ENCODE peak calls at places on chromosomes 1 and 21, in eight cellular contexts. One of them, this sample, is unnamed.

GRCh38 chr1:29180497-29181412 is 945 bp downstream of the SRSF4 start:
- DNase-seq in right cardiac atrium: no peak
- DNase-seq in tibial nerve: no peak
- DNase-seq in lower lobe of right lung: no peak
- DNase-seq in neural progenitor cell: no peak
- DNase-seq in left ventricle myocardium inferior: no peak
- DNase-seq in pancreas: no peak
- DNase-seq in mammary epithelial cell: no peak
- DNase-seq in this sample: peak; percentile 32

GRCh38 chr1:85550784-85551516 is 29.6 kb upstream of the CCN1 start:
- DNase-seq in right cardiac atrium: no peak
- DNase-seq in mammary epithelial cell: peak; percentile 72
- DNase-seq in pancreas: no peak
- DNase-seq in lower lobe of right lung: no peak
- DNase-seq in tibial nerve: no peak
- DNase-seq in neural progenitor cell: no peak
- DNase-seq in left ventricle myocardium inferior: no peak
- DNase-seq in this sample: no peak

GRCh38 chr1:20359451-20360330 is 69.0 kb downstream of the VWA5B1 start:
- DNase-seq in right cardiac atrium: no peak
- DNase-seq in pancreas: peak; percentile 24
- DNase-seq in mammary epithelial cell: no peak
- DNase-seq in neural progenitor cell: no peak
- DNase-seq in left ventricle myocardium inferior: no peak
- DNase-seq in lower lobe of right lung: no peak
- DNase-seq in tibial nerve: no peak
- DNase-seq in this sample: no peak

GRCh38 chr1:154171222-154171583 is 16.3 kb upstream of the NUP210L start:
- DNase-seq in pancreas: no peak
- DNase-seq in neural progenitor cell: no peak
- DNase-seq in left ventricle myocardium inferior: no peak
- DNase-seq in tibial nerve: no peak
- DNase-seq in mammary epithelial cell: no peak
- DNase-seq in lower lobe of right lung: no peak
- DNase-seq in right cardiac atrium: no peak
- DNase-seq in this sample: no peak

GRCh38 chr1:58911841-58912553 is 128.2 kb upstream of the JUN start:
- DNase-seq in pancreas: no peak
- DNase-seq in tibial nerve: no peak
- DNase-seq in mammary epithelial cell: no peak
- DNase-seq in right cardiac atrium: no peak
- DNase-seq in lower lobe of right lung: no peak
- DNase-seq in neural progenitor cell: no peak
- DNase-seq in left ventricle myocardium inferior: no peak
- DNase-seq in this sample: no peak

GRCh38 chr21:22585558-22585957 is 1587.3 kb downstream of the NCAM2 start:
- DNase-seq in right cardiac atrium: no peak
- DNase-seq in lower lobe of right lung: no peak
- DNase-seq in mammary epithelial cell: no peak
- DNase-seq in neural progenitor cell: no peak
- DNase-seq in pancreas: no peak
- DNase-seq in left ventricle myocardium inferior: no peak
- DNase-seq in tibial nerve: no peak
- DNase-seq in this sample: no peak

GRCh38 chr1:115192200-115192767 is 103.0 kb upstream of the TSPAN2 start:
- DNase-seq in neural progenitor cell: no peak
- DNase-seq in tibial nerve: no peak
- DNase-seq in lower lobe of right lung: no peak
- DNase-seq in pancreas: no peak
- DNase-seq in right cardiac atrium: no peak
- DNase-seq in left ventricle myocardium inferior: no peak
- DNase-seq in mammary epithelial cell: no peak
- DNase-seq in this sample: no peak

GRCh38 chr1:86645866-86646647 is 58.3 kb upstream of the SH3GLB1 start:
- DNase-seq in right cardiac atrium: no peak
- DNase-seq in tibial nerve: no peak
- DNase-seq in lower lobe of right lung: no peak
- DNase-seq in left ventricle myocardium inferior: no peak
- DNase-seq in pancreas: no peak
- DNase-seq in mammary epithelial cell: peak; percentile 27
- DNase-seq in neural progenitor cell: no peak
- DNase-seq in this sample: no peak

GRCh38 chr1:245704341-245704740 is 549.6 kb downstream of the KIF26B start:
- DNase-seq in neural progenitor cell: no peak
- DNase-seq in mammary epithelial cell: no peak
- DNase-seq in lower lobe of right lung: no peak
- DNase-seq in left ventricle myocardium inferior: no peak
- DNase-seq in pancreas: no peak
- DNase-seq in right cardiac atrium: no peak
- DNase-seq in tibial nerve: no peak
- DNase-seq in this sample: no peak

GRCh38 chr1:25204797-25205441 is 27.4 kb downstream of the SYF2 start:
- DNase-seq in mammary epithelial cell: peak; percentile 17
- DNase-seq in pancreas: no peak
- DNase-seq in neural progenitor cell: peak; percentile 70
- DNase-seq in tibial nerve: no peak
- DNase-seq in right cardiac atrium: no peak
- DNase-seq in left ventricle myocardium inferior: no peak
- DNase-seq in lower lobe of right lung: no peak
- DNase-seq in this sample: no peak

GRCh38 chr1:91997607-91998195 is 32.1 kb upstream of the EPHX4 start:
- DNase-seq in tibial nerve: no peak
- DNase-seq in mammary epithelial cell: peak; percentile 40
- DNase-seq in pancreas: peak; percentile 5
- DNase-seq in left ventricle myocardium inferior: no peak
- DNase-seq in right cardiac atrium: no peak
- DNase-seq in neural progenitor cell: peak; percentile 54
- DNase-seq in lower lobe of right lung: no peak
- DNase-seq in this sample: no peak

GRCh38 chr1:177586429-177586828 is 383.4 kb downstream of the SEC16B start:
- DNase-seq in neural progenitor cell: no peak
- DNase-seq in right cardiac atrium: no peak
- DNase-seq in mammary epithelial cell: peak; percentile 92
- DNase-seq in lower lobe of right lung: no peak
- DNase-seq in pancreas: no peak
- DNase-seq in left ventricle myocardium inferior: no peak
- DNase-seq in tibial nerve: no peak
- DNase-seq in this sample: no peak

GRCh38 chr1:12143631-12144155 is 23.1 kb upstream of the TNFRSF1B start:
- DNase-seq in tibial nerve: peak; percentile 48
- DNase-seq in lower lobe of right lung: peak; percentile 87
- DNase-seq in pancreas: no peak
- DNase-seq in right cardiac atrium: peak; percentile 90
- DNase-seq in neural progenitor cell: no peak
- DNase-seq in left ventricle myocardium inferior: peak; percentile 79
- DNase-seq in mammary epithelial cell: peak; percentile 98
- DNase-seq in this sample: peak; percentile 93

GRCh38 chr21:44942566-44942965 is 2.7 kb downstream of the SLX9 start:
- DNase-seq in left ventricle myocardium inferior: no peak
- DNase-seq in mammary epithelial cell: no peak
- DNase-seq in tibial nerve: no peak
- DNase-seq in lower lobe of right lung: no peak
- DNase-seq in right cardiac atrium: no peak
- DNase-seq in neural progenitor cell: no peak
- DNase-seq in pancreas: no peak
- DNase-seq in this sample: no peak

GRCh38 chr21:44938976-44939531 is 775 bp upstream of the SLX9 start:
- DNase-seq in pancreas: no peak
- DNase-seq in mammary epithelial cell: peak; percentile 31
- DNase-seq in right cardiac atrium: no peak
- DNase-seq in neural progenitor cell: no peak
- DNase-seq in left ventricle myocardium inferior: no peak
- DNase-seq in lower lobe of right lung: peak; percentile 33
- DNase-seq in tibial nerve: no peak
- DNase-seq in this sample: no peak

GRCh38 chr21:44941567-44941966 is 1.7 kb downstream of the SLX9 start:
- DNase-seq in right cardiac atrium: peak; percentile 53
- DNase-seq in neural progenitor cell: no peak
- DNase-seq in lower lobe of right lung: no peak
- DNase-seq in mammary epithelial cell: no peak
- DNase-seq in left ventricle myocardium inferior: no peak
- DNase-seq in pancreas: no peak
- DNase-seq in tibial nerve: no peak
- DNase-seq in this sample: no peak

GRCh38 chr21:44939532-44940115 is at the start of gene SLX9:
- DNase-seq in lower lobe of right lung: peak; percentile 84
- DNase-seq in tibial nerve: no peak
- DNase-seq in neural progenitor cell: peak; percentile 92
- DNase-seq in pancreas: peak; percentile 73
- DNase-seq in left ventricle myocardium inferior: peak; percentile 79
- DNase-seq in mammary epithelial cell: peak; percentile 81
- DNase-seq in right cardiac atrium: peak; percentile 92
- DNase-seq in this sample: peak; percentile 49

GRCh38 chr21:44940116-44940631 is 345 bp downstream of the SLX9 start:
- DNase-seq in right cardiac atrium: no peak
- DNase-seq in mammary epithelial cell: peak; percentile 17
- DNase-seq in pancreas: no peak
- DNase-seq in neural progenitor cell: peak; percentile 70
- DNase-seq in lower lobe of right lung: peak; percentile 58
- DNase-seq in tibial nerve: no peak
- DNase-seq in left ventricle myocardium inferior: no peak
- DNase-seq in this sample: no peak
- H3K4me1 ChIP-seq in right cardiac atrium: no peaks in the 10 kb centered on the region
- H3K4me1 ChIP-seq in mammary epithelial cell: peaks cover 25% of the 10 kb centered on the region
- H3K4me1 ChIP-seq in pancreas: peaks cover 6% of the 10 kb centered on the region
- H3K4me1 ChIP-seq in neural progenitor cell: peaks cover 10% of the 10 kb centered on the region
- H3K4me1 ChIP-seq in lower lobe of right lung: peaks cover 22% of the 10 kb centered on the region
- H3K4me1 ChIP-seq in tibial nerve: peaks cover 15% of the 10 kb centered on the region
- H3K4me1 ChIP-seq in left ventricle myocardium inferior: peaks cover 62% of the 10 kb centered on the region
- H3K4me1 ChIP-seq in this sample: peaks cover 32% of the 10 kb centered on the region

GRCh38 chr1:40709802-40710278 is 18.3 kb downstream of the NFYC start:
- DNase-seq in mammary epithelial cell: no peak
- DNase-seq in left ventricle myocardium inferior: no peak
- DNase-seq in right cardiac atrium: no peak
- DNase-seq in tibial nerve: no peak
- DNase-seq in pancreas: no peak
- DNase-seq in lower lobe of right lung: no peak
- DNase-seq in neural progenitor cell: no peak
- DNase-seq in this sample: no peak

GRCh38 chr1:40711465-40712404 is 20.2 kb downstream of the NFYC start:
- DNase-seq in mammary epithelial cell: peak; percentile 92
- DNase-seq in neural progenitor cell: no peak
- DNase-seq in left ventricle myocardium inferior: no peak
- DNase-seq in tibial nerve: no peak
- DNase-seq in right cardiac atrium: no peak
- DNase-seq in lower lobe of right lung: no peak
- DNase-seq in pancreas: no peak
- DNase-seq in this sample: no peak

GRCh38 chr1:40710581-40711315 is 19.2 kb downstream of the NFYC start:
- DNase-seq in tibial nerve: no peak
- DNase-seq in neural progenitor cell: peak; percentile 31
- DNase-seq in mammary epithelial cell: no peak
- DNase-seq in lower lobe of right lung: no peak
- DNase-seq in left ventricle myocardium inferior: no peak
- DNase-seq in pancreas: no peak
- DNase-seq in right cardiac atrium: no peak
- DNase-seq in this sample: no peak

GRCh38 chr1:40708750-40709099 is 17.2 kb downstream of the NFYC start:
- DNase-seq in tibial nerve: no peak
- DNase-seq in neural progenitor cell: peak; percentile 89
- DNase-seq in mammary epithelial cell: no peak
- DNase-seq in left ventricle myocardium inferior: no peak
- DNase-seq in pancreas: no peak
- DNase-seq in lower lobe of right lung: no peak
- DNase-seq in right cardiac atrium: no peak
- DNase-seq in this sample: no peak

GRCh38 chr1:40709100-40709801 is 17.7 kb downstream of the NFYC start:
- DNase-seq in mammary epithelial cell: peak; percentile 95
- DNase-seq in right cardiac atrium: peak; percentile 70
- DNase-seq in pancreas: peak; percentile 80
- DNase-seq in lower lobe of right lung: peak; percentile 61
- DNase-seq in neural progenitor cell: peak; percentile 96
- DNase-seq in left ventricle myocardium inferior: peak; percentile 55
- DNase-seq in tibial nerve: peak; percentile 41
- DNase-seq in this sample: peak; percentile 86
- H3K4me1 ChIP-seq in mammary epithelial cell: peaks cover 44% of the 10 kb centered on the region
- H3K4me1 ChIP-seq in right cardiac atrium: peaks cover 7% of the 10 kb centered on the region
- H3K4me1 ChIP-seq in pancreas: peaks cover 33% of the 10 kb centered on the region
- H3K4me1 ChIP-seq in lower lobe of right lung: peaks cover 76% of the 10 kb centered on the region
- H3K4me1 ChIP-seq in neural progenitor cell: peaks cover 17% of the 10 kb centered on the region
- H3K4me1 ChIP-seq in left ventricle myocardium inferior: peaks cover 77% of the 10 kb centered on the region
- H3K4me1 ChIP-seq in tibial nerve: peaks cover 27% of the 10 kb centered on the region
- H3K4me1 ChIP-seq in this sample: peaks cover 54% of the 10 kb centered on the region

GRCh38 chr1:16130827-16131226 is 25.0 kb downstream of the EPHA2 start:
- DNase-seq in lower lobe of right lung: no peak
- DNase-seq in mammary epithelial cell: no peak
- DNase-seq in pancreas: no peak
- DNase-seq in left ventricle myocardium inferior: no peak
- DNase-seq in right cardiac atrium: peak; percentile 20
- DNase-seq in neural progenitor cell: no peak
- DNase-seq in tibial nerve: no peak
- DNase-seq in this sample: no peak

GRCh38 chr1:16127676-16128337 is 28.1 kb downstream of the EPHA2 start:
- DNase-seq in pancreas: no peak
- DNase-seq in mammary epithelial cell: no peak
- DNase-seq in right cardiac atrium: peak; percentile 82
- DNase-seq in tibial nerve: no peak
- DNase-seq in lower lobe of right lung: no peak
- DNase-seq in neural progenitor cell: no peak
- DNase-seq in left ventricle myocardium inferior: peak; percentile 64
- DNase-seq in this sample: no peak

GRCh38 chr1:16128338-16128741 is 27.5 kb downstream of the EPHA2 start:
- DNase-seq in pancreas: no peak
- DNase-seq in left ventricle myocardium inferior: peak; percentile 64
- DNase-seq in tibial nerve: no peak
- DNase-seq in lower lobe of right lung: no peak
- DNase-seq in neural progenitor cell: no peak
- DNase-seq in mammary epithelial cell: no peak
- DNase-seq in right cardiac atrium: peak; percentile 78
- DNase-seq in this sample: no peak

GRCh38 chr1:16129921-16130543 is 25.8 kb downstream of the EPHA2 start:
- DNase-seq in right cardiac atrium: peak; percentile 48
- DNase-seq in tibial nerve: no peak
- DNase-seq in mammary epithelial cell: no peak
- DNase-seq in neural progenitor cell: no peak
- DNase-seq in left ventricle myocardium inferior: no peak
- DNase-seq in lower lobe of right lung: no peak
- DNase-seq in pancreas: no peak
- DNase-seq in this sample: no peak

GRCh38 chr1:16129316-16129715 is 26.6 kb downstream of the EPHA2 start:
- DNase-seq in tibial nerve: no peak
- DNase-seq in left ventricle myocardium inferior: no peak
- DNase-seq in mammary epithelial cell: no peak
- DNase-seq in neural progenitor cell: no peak
- DNase-seq in right cardiac atrium: peak; percentile 29
- DNase-seq in pancreas: no peak
- DNase-seq in lower lobe of right lung: no peak
- DNase-seq in this sample: no peak
- H3K4me1 ChIP-seq in tibial nerve: peaks cover 7% of the 10 kb centered on the region
- H3K4me1 ChIP-seq in left ventricle myocardium inferior: peaks cover 72% of the 10 kb centered on the region
- H3K4me1 ChIP-seq in mammary epithelial cell: peaks cover 19% of the 10 kb centered on the region
- H3K4me1 ChIP-seq in neural progenitor cell: no peaks in the 10 kb centered on the region
- H3K4me1 ChIP-seq in right cardiac atrium: peaks cover 10% of the 10 kb centered on the region
- H3K4me1 ChIP-seq in pancreas: no peaks in the 10 kb centered on the region
- H3K4me1 ChIP-seq in lower lobe of right lung: no peaks in the 10 kb centered on the region
- H3K4me1 ChIP-seq in this sample: peaks cover 13% of the 10 kb centered on the region

DNA sequence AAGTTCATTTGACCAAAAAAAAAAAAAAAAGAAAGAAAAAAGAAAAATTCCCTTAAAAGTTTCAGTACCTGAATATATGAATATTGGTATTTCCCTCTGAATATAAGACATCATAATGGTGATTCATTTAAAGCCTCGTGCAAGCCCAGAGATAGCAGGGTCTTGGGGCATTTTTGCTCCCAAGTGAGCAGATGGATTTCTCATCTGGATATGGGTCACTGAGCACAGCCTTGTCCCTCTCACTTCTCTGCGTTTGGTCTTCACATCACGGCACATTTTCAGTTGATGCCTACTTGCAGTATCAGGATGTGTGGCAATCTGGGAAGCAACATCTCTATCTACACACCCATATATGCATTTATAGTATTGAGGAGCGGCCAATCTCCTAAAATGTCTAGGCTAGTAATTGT is 12.7 kb downstream of the CD58 start:
- DNase-seq in left ventricle myocardium inferior: no peak
- DNase-seq in lower lobe of right lung: no peak
- DNase-seq in right cardiac atrium: no peak
- DNase-seq in pancreas: no peak
- DNase-seq in neural progenitor cell: no peak
- DNase-seq in tibial nerve: no peak
- DNase-seq in mammary epithelial cell: no peak
- DNase-seq in this sample: no peak
- H3K4me1 ChIP-seq in left ventricle myocardium inferior: peaks cover 76% of the 10 kb centered on the region
- H3K4me1 ChIP-seq in lower lobe of right lung: peaks cover 59% of the 10 kb centered on the region
- H3K4me1 ChIP-seq in right cardiac atrium: peaks cover 17% of the 10 kb centered on the region
- H3K4me1 ChIP-seq in pancreas: no peaks in the 10 kb centered on the region
- H3K4me1 ChIP-seq in neural progenitor cell: no peaks in the 10 kb centered on the region
- H3K4me1 ChIP-seq in tibial nerve: peaks cover 5% of the 10 kb centered on the region
- H3K4me1 ChIP-seq in mammary epithelial cell: peaks cover 40% of the 10 kb centered on the region
- H3K4me1 ChIP-seq in this sample: peaks cover 31% of the 10 kb centered on the region

This sample was measured in tibial artery.